ENCODE peak calls at places on chromosomes 3 and 15, in ten cellular contexts. K is CD8-positive, alpha-beta T cell; W is activated CD4-positive, alpha-beta T cell treated with anti-CD3 and anti-CD28 coated beads, Interleukin-2, amount 50 U/mL, for 24 hours; P is stimulated activated CD4-positive, alpha-beta T cell treated with anti-CD3 and anti-CD28 coated beads, Interleukin-4, amount 100 ng/mL, for 48 hours; F is fibroblast of pulmonary artery; I is germinal center; Z is aorta; T is NCI-H1092; C is amniotic epithelial cell; N is NCI-H2029. S is an unnamed sample.

GRCh38 chr3:197181751-197182150 is 116.7 kb downstream of the DLG1 start:
- DNase-seq in F (peak), W (no peak), C (peak), N (no peak), T (no peak), I (no peak), K (no peak), P (no peak), Z (no peak), S (no peak)

GRCh38 chr15:63178034-63178433 is 11.4 kb upstream of the RAB8B start:
- DNase-seq in P (no peak), N (no peak), I (no peak), T (no peak), C (peak), Z (no peak), K (no peak), W (no peak), F (no peak), S (no peak)

GRCh38 chr3:107989651-107990050 is 101.2 kb downstream of the CD47 start:
- DNase-seq in C (no peak), Z (no peak), F (no peak), K (no peak), T (no peak), N (no peak), I (no peak), P (no peak), W (no peak), S (no peak)

GRCh38 chr3:72031581-72031980 is 246.6 kb upstream of the PROK2 start:
- DNase-seq in I (no peak), Z (no peak), P (no peak), T (no peak), K (no peak), N (no peak), W (no peak), C (peak), F (peak), S (no peak)

GRCh38 chr15:67981848-67982247 is 72.3 kb upstream of the PIAS1 start:
- DNase-seq in T (no peak), N (no peak), C (no peak), P (no peak), F (no peak), Z (no peak), I (no peak), K (no peak), W (no peak), S (no peak)

GRCh38 chr3:52086939-52087675 is 30.7 kb upstream of the DUSP7 start:
- DNase-seq in Z (peak), K (no peak), P (no peak), F (peak), T (no peak), C (no peak), N (no peak), W (no peak), I (no peak), S (no peak)

GRCh38 chr3:194322701-194323174 is 28.4 kb downstream of the CPN2 start:
- DNase-seq in F (peak), K (no peak), I (no peak), N (no peak), Z (no peak), C (peak), T (no peak), W (no peak), P (peak), S (no peak)

GRCh38 chr3:66031102-66031698 is 7.5 kb downstream of the MAGI1 start:
- DNase-seq in C (no peak), F (no peak), Z (no peak), P (no peak), K (no peak), N (no peak), T (no peak), W (no peak), I (no peak), S (no peak)

GRCh38 chr3:52128118-52128683 is 26.0 kb downstream of the POC1A start:
- DNase-seq in C (peak), P (no peak), N (no peak), Z (no peak), T (no peak), W (no peak), K (no peak), I (no peak), F (peak), S (no peak)

GRCh38 chr3:30630238-30631030 is 24.0 kb downstream of the TGFBR2 start:
- DNase-seq in W (no peak), N (no peak), C (no peak), F (no peak), Z (no peak), P (no peak), T (no peak), I (no peak), K (no peak), S (no peak)

GRCh38 chr3:72150634-72151412 is 365.9 kb upstream of the PROK2 start:
- DNase-seq in T (no peak), W (no peak), Z (no peak), P (no peak), C (no peak), K (no peak), N (no peak), F (no peak), I (no peak), S (no peak)

GRCh38 chr3:57006949-57007419 is 53.5 kb upstream of the SPATA12 start:
- DNase-seq in C (peak), P (no peak), N (no peak), W (no peak), F (peak), Z (no peak), I (no peak), K (no peak), T (no peak), S (no peak)

GRCh38 chr3:141393151-141394076 is 25.1 kb downstream of the ZBTB38 start:
- DNase-seq in P (no peak), W (no peak), T (no peak), K (no peak), Z (no peak), C (no peak), N (no peak), I (no peak), F (no peak), S (no peak)

GRCh38 chr3:126127452-126127851 is 43.5 kb upstream of the SLC41A3 start:
- DNase-seq in N (no peak), I (no peak), T (no peak), W (no peak), F (no peak), Z (peak), K (no peak), C (no peak), P (no peak), S (no peak)

GRCh38 chr15:66502491-66502890 is 2.2 kb downstream of the RPL4 start:
- DNase-seq in Z (no peak), T (no peak), P (no peak), C (no peak), W (no peak), N (no peak), K (no peak), I (no peak), F (no peak), S (no peak)

GRCh38 chr3:128508852-128509251 is 15.9 kb upstream of the GATA2 start:
- DNase-seq in F (no peak), K (no peak), W (no peak), T (no peak), C (no peak), N (no peak), I (no peak), Z (no peak), P (no peak), S (no peak)

GRCh38 chr15:50302581-50302980 is 37.1 kb upstream of the HDC start:
- DNase-seq in K (no peak), W (no peak), N (no peak), T (no peak), P (no peak), C (no peak), F (no peak), Z (no peak), I (peak), S (no peak)

GRCh38 chr15:67050062-67050461 is 15.3 kb upstream of the SMAD3 start:
- DNase-seq in P (no peak), F (peak), Z (no peak), K (no peak), W (no peak), T (no peak), N (no peak), C (peak), I (no peak), S (no peak)

GRCh38 chr3:138725116-138725515 is 109.6 kb downstream of the PIK3CB start:
- DNase-seq in Z (no peak), T (no peak), K (no peak), N (no peak), I (no peak), C (no peak), P (no peak), F (peak), W (no peak), S (no peak)

GRCh38 chr3:44058022-44058867 is 183.4 kb upstream of the TOPAZ1 start:
- DNase-seq in I (peak), C (peak), N (peak), Z (no peak), P (peak), W (peak), K (peak), T (no peak), F (peak), S (no peak)

GRCh38 chr15:68986292-68986691 is 28.2 kb upstream of the NOX5 start:
- DNase-seq in P (no peak), W (no peak), T (no peak), I (no peak), C (no peak), K (no peak), N (no peak), Z (no peak), F (no peak), S (no peak)